ENCODE peak calls at places on chromosomes 2 and 18, in four cellular contexts. L is adrenal gland, K is pancreas, E is body of pancreas. N is an unnamed sample.

GRCh38 chr2:96847586-96847985 is 3.8 kb upstream of the ANKRD23 start:
- DNase-seq in K (no peak), E (no peak), L (no peak), N (no peak)

GRCh38 chr2:239671471-239671870 is 270.7 kb upstream of the HDAC4 start:
- DNase-seq in L (no peak), E (no peak), K (no peak), N (no peak)

GRCh38 chr18:70385474-70385873 is 96.6 kb downstream of the SOCS6 start:
- DNase-seq in K (no peak), L (no peak), E (no peak), N (no peak)

GRCh38 chr18:26563024-26563423 is 14.7 kb upstream of the KCTD1 start:
- DNase-seq in K (no peak), E (no peak), L (no peak), N (no peak)

GRCh38 chr2:166134252-166135151 is 6.7 kb upstream of the SCN1A start:
- DNase-seq in L (no peak), E (peak; percentile 64), K (no peak), N (no peak)

GRCh38 chr18:48335829-48336228 is 73.4 kb downstream of the ZBTB7C start:
- DNase-seq in K (no peak), E (no peak), L (no peak), N (no peak)

GRCh38 chr18:75350440-75350839 is 77.1 kb downstream of the SMIM21 start:
- DNase-seq in E (no peak), L (no peak), K (no peak), N (peak; percentile 78)

GRCh38 chr2:232230557-232230956 is 148.0 kb upstream of the ALPP start:
- DNase-seq in K (no peak), E (peak; percentile 15), L (no peak), N (peak; percentile 5)

GRCh38 chr2:219027511-219028055 is 13.7 kb downstream of the CFAP65 start:
- DNase-seq in K (no peak), E (no peak), L (no peak), N (no peak)

GRCh38 chr18:55003695-55004094 is 44.4 kb upstream of the CCDC68 start:
- DNase-seq in L (no peak), E (no peak), K (no peak), N (no peak)

GRCh38 chr2:172995323-172996244 is 80.1 kb upstream of the MAP3K20 start:
- DNase-seq in E (peak; percentile 15), K (no peak), L (no peak), N (peak; percentile 4)

GRCh38 chr2:160908157-160908556 is 252.1 kb upstream of the TANK start:
- DNase-seq in L (no peak), E (no peak), K (no peak), N (no peak)

GRCh38 chr2:132275396-132275795 is 113.6 kb upstream of the ANKRD30BL start:
- DNase-seq in L (no peak), E (no peak), K (no peak), N (no peak)

GRCh38 chr2:161237397-161238263 is 70.6 kb upstream of the PSMD14 start:
- DNase-seq in K (peak; percentile 41), L (peak; percentile 56), E (peak; percentile 55), N (peak; percentile 32)

GRCh38 chr18:26981373-26982082 is 116.0 kb upstream of the AQP4 start:
- DNase-seq in L (peak; percentile 37), K (no peak), E (no peak), N (no peak)

GRCh38 chr2:9207641-9208301 is 1.2 kb downstream of the ASAP2 start:
- DNase-seq in E (peak; percentile 56), K (peak; percentile 58), L (no peak), N (peak; percentile 73)

GRCh38 chr2:120737802-120738516 is 2.3 kb downstream of the GLI2 start:
- DNase-seq in E (peak; percentile 58), L (no peak), K (no peak), N (peak; percentile 10)

GRCh38 chr2:232235716-232236115 is 142.8 kb upstream of the ALPP start:
- DNase-seq in E (peak; percentile 48), L (no peak), K (peak; percentile 39), N (no peak)

DNA sequence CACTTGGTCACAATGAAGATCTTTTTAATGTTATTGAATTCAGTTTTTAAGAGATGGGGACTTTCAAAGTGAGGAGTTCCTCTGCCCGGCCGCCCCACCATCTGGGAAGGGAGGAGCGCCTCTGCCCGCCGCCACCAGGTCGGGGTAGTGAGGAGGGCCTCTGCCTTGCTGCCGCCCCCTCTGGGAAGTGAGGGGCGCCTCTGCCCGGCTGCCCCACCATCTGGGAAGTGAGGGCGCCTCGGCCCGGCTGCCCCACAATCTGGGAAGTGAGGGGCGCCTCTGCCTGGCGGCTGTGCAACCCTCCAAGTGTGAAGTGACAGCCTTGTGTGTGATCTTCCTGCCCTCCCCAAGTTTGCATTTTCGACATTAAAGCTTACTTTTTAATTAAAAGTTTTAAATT is 899.3 kb downstream of the TRIB2 start:
- DNase-seq in E (no peak), L (no peak), K (no peak), N (no peak)
- H3K9me3 ChIP-seq in E (no peaks in the 10 kb centered on the region), L (no peaks in the 10 kb centered on the region), K (no peaks in the 10 kb centered on the region), N (peaks cover 2% of the 10 kb centered on the region)

GRCh38 chr18:3604626-3605408 is 154.8 kb downstream of the TGIF1 start:
- DNase-seq in K (no peak), L (no peak), E (no peak), N (peak; percentile 80)

GRCh38 chr18:3605562-3606443 is 155.8 kb downstream of the TGIF1 start:
- DNase-seq in L (no peak), K (no peak), E (no peak), N (peak; percentile 47)

GRCh38 chr18:3607309-3608098 is 157.5 kb downstream of the TGIF1 start:
- DNase-seq in E (no peak), L (no peak), K (no peak), N (peak; percentile 38)

GRCh38 chr18:3603460-3604259 is 153.7 kb downstream of the TGIF1 start:
- DNase-seq in K (peak; percentile 63), L (peak; percentile 55), E (peak; percentile 78), N (peak; percentile 85)

GRCh38 chr18:3604260-3604625 is 154.3 kb downstream of the TGIF1 start:
- DNase-seq in E (no peak), K (no peak), L (no peak), N (no peak)
- H3K4me3 ChIP-seq in E (no peak overlapping the region), K (no peak overlapping the region), L (no peak overlapping the region), N (no peak overlapping the region)

GRCh38 chr2:83567551-83567950 is 891.5 kb downstream of the SUCLG1 start:
- DNase-seq in K (no peak), E (no peak), L (no peak), N (no peak)

GRCh38 chr2:83561592-83561991 is 897.5 kb downstream of the SUCLG1 start:
- DNase-seq in E (no peak), K (no peak), L (no peak), N (no peak)

GRCh38 chr2:83565231-83566025 is 893.7 kb downstream of the SUCLG1 start:
- DNase-seq in L (no peak), K (no peak), E (no peak), N (no peak)
- H3K9me3 ChIP-seq in L (no peaks in the 10 kb centered on the region), K (no peaks in the 10 kb centered on the region), E (no peaks in the 10 kb centered on the region), N (no peaks in the 10 kb centered on the region)

GRCh38 chr2:189076572-189076971 is 102.4 kb downstream of the COL3A1 start:
- DNase-seq in L (peak; percentile 13), K (no peak), E (no peak), N (no peak)
- H3K4me3 ChIP-seq in L (no peak overlapping the region), K (no peak overlapping the region), E (no peak overlapping the region), N (no peak overlapping the region)

GRCh38 chr2:237236188-237236587 is 150.5 kb downstream of the COPS8 start:
- DNase-seq in L (no peak), K (no peak), E (no peak), N (no peak)

GRCh38 chr2:237240252-237240651 is 154.6 kb downstream of the COPS8 start:
- DNase-seq in K (no peak), E (no peak), L (no peak), N (no peak)

GRCh38 chr2:237243487-237243886 is 157.8 kb downstream of the COPS8 start:
- DNase-seq in L (no peak), K (no peak), E (no peak), N (no peak)

GRCh38 chr2:237244976-237245646 is 159.4 kb downstream of the COPS8 start:
- DNase-seq in L (no peak), E (no peak), K (no peak), N (no peak)

DNA sequence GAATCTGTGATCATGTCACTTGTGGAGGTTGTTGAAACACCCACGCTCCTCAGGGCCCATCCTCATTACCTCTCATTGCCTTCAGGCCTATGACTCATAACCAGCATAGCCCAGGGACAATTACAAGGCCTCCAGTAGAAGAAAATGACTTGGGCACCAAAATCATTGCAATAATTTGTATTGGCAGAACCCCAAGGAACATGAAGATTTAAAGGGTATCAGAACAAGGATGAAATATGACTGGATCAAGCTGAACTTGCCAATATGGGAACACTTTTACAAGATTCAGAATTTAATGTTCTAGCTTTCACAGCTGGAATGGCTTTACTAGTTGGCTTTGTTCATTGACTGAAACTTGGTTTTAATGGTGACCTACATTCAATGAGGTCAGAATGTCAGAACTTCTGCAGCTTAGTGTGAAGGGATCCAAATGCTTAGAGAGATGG is 156.4 kb downstream of the COPS8 start:
- DNase-seq in E (no peak), K (no peak), L (no peak), N (no peak)
- H3K9me3 ChIP-seq in E (no peaks in the 10 kb centered on the region), K (no peaks in the 10 kb centered on the region), L (no peaks in the 10 kb centered on the region), N (no peaks in the 10 kb centered on the region)

DNA sequence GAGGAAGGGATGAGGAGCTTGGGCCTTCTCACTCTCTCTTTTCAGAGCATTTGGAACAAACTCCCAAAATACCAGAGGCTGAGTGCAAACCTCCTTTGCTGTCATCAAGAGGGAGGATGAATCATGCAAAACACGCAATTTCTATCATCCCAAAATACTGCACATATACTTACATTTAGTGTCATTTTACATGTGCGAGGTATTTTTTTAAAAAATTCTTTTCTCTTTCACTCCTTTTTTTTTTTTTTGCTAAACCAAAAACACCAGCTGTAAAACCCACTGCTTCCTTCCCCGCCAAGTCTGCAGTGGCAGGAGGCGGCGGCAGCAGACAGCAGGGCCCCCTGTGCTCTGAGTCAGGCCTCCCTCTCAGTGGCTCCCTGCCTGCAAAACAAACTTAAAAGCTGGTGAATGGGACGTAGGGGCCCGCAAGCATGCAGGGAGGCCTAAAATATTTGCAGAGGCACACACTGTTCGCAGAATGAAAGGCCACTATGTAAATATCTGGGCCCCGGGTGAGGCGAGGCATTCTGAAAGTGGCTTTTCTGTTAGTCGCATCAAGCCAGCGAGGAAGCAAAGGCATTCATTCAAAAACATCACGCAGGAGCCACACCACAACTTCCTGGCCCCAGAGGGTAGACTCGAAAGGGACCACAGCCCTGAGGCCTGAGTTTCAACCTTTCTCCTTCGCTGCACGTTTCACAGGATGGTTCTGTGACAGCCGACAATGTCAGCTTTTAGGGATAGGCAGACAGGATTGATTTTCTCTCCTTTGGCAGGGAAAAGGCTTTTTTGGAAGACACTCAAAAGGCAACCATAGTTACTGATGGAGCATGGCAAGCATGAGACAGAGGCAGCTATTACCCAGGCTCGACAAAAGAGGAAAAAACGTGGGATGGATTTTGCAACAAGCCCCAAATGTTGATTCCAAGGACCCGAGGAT is 73.4 kb downstream of the ACTR2 start:
- DNase-seq in E (no peak), L (no peak), K (no peak), N (peak; percentile 30)
- H3K4me3 ChIP-seq in E (no peak overlapping the region), L (no peak overlapping the region), K (no peak overlapping the region), N (no peak overlapping the region)

N was measured in small intestine.